ENCODE peak calls at places on chromosomes 11 and 22, in six cellular contexts. One of them, this sample, is unnamed.

GRCh38 chr22:32700186-32700882 is 101.2 kb upstream of the TIMP3 start:
- DNase-seq in A172: no peak
- DNase-seq in iris pigment epithelial cell: no peak
- DNase-seq in naive B cell: no peak
- DNase-seq in T-helper 9 cell: no peak
- DNase-seq in AG08395: peak; percentile 66
- DNase-seq in this sample: no peak

GRCh38 chr11:10414659-10415058 is 40.4 kb upstream of the AMPD3 start:
- DNase-seq in A172: no peak
- DNase-seq in iris pigment epithelial cell: peak; percentile 41
- DNase-seq in naive B cell: peak; percentile 6
- DNase-seq in T-helper 9 cell: no peak
- DNase-seq in AG08395: peak; percentile 67
- DNase-seq in this sample: peak; percentile 9

GRCh38 chr22:38248280-38248679 is 24.5 kb downstream of the TMEM184B start:
- DNase-seq in A172: no peak
- DNase-seq in iris pigment epithelial cell: no peak
- DNase-seq in naive B cell: no peak
- DNase-seq in T-helper 9 cell: no peak
- DNase-seq in AG08395: no peak
- DNase-seq in this sample: no peak

GRCh38 chr22:38383417-38383816 is 66.2 kb upstream of the CSNK1E start:
- DNase-seq in A172: no peak
- DNase-seq in iris pigment epithelial cell: no peak
- DNase-seq in naive B cell: no peak
- DNase-seq in T-helper 9 cell: no peak
- DNase-seq in AG08395: no peak
- DNase-seq in this sample: no peak

GRCh38 chr22:20783844-20784723 is 10.2 kb downstream of the SERPIND1 start:
- DNase-seq in A172: peak; percentile 65
- DNase-seq in iris pigment epithelial cell: peak; percentile 75
- DNase-seq in naive B cell: peak; percentile 28
- DNase-seq in T-helper 9 cell: peak; percentile 8
- DNase-seq in AG08395: peak; percentile 75
- DNase-seq in this sample: peak; percentile 20

GRCh38 chr11:73173755-73174494 is 31.8 kb upstream of the FCHSD2 start:
- DNase-seq in A172: no peak
- DNase-seq in iris pigment epithelial cell: no peak
- DNase-seq in naive B cell: no peak
- DNase-seq in T-helper 9 cell: no peak
- DNase-seq in AG08395: no peak
- DNase-seq in this sample: no peak

GRCh38 chr11:33692013-33692504 is 8.6 kb downstream of the C11orf91 start:
- DNase-seq in A172: peak; percentile 97
- DNase-seq in iris pigment epithelial cell: peak; percentile 98
- DNase-seq in naive B cell: no peak
- DNase-seq in T-helper 9 cell: no peak
- DNase-seq in AG08395: peak; percentile 72
- DNase-seq in this sample: no peak

GRCh38 chr22:49235463-49236300 is 592.0 kb downstream of the BRD1 start:
- DNase-seq in A172: no peak
- DNase-seq in iris pigment epithelial cell: no peak
- DNase-seq in naive B cell: no peak
- DNase-seq in T-helper 9 cell: no peak
- DNase-seq in AG08395: no peak
- DNase-seq in this sample: no peak

GRCh38 chr11:69512790-69513189 is 31.3 kb downstream of the LINC01488 start:
- DNase-seq in A172: no peak
- DNase-seq in iris pigment epithelial cell: no peak
- DNase-seq in naive B cell: no peak
- DNase-seq in T-helper 9 cell: no peak
- DNase-seq in AG08395: no peak
- DNase-seq in this sample: no peak

GRCh38 chr22:21573750-21574494 is 6.4 kb downstream of the UBE2L3 start:
- DNase-seq in A172: no peak
- DNase-seq in iris pigment epithelial cell: no peak
- DNase-seq in naive B cell: no peak
- DNase-seq in T-helper 9 cell: no peak
- DNase-seq in AG08395: no peak
- DNase-seq in this sample: no peak

GRCh38 chr11:4093519-4094347 is 866 bp upstream of the RRM1 start:
- DNase-seq in A172: peak; percentile 18
- DNase-seq in iris pigment epithelial cell: no peak
- DNase-seq in naive B cell: no peak
- DNase-seq in T-helper 9 cell: no peak
- DNase-seq in AG08395: peak; percentile 4
- DNase-seq in this sample: no peak

GRCh38 chr11:120318906-120319305 is 6.2 kb upstream of the TLCD5 start:
- DNase-seq in A172: no peak
- DNase-seq in iris pigment epithelial cell: no peak
- DNase-seq in naive B cell: no peak
- DNase-seq in T-helper 9 cell: no peak
- DNase-seq in AG08395: no peak
- DNase-seq in this sample: no peak

GRCh38 chr11:2549080-2549479 is 104.3 kb downstream of the KCNQ1 start:
- DNase-seq in A172: no peak
- DNase-seq in iris pigment epithelial cell: no peak
- DNase-seq in naive B cell: no peak
- DNase-seq in T-helper 9 cell: no peak
- DNase-seq in AG08395: no peak
- DNase-seq in this sample: no peak

GRCh38 chr11:69510471-69511357 is 29.3 kb downstream of the LINC01488 start:
- DNase-seq in A172: peak; percentile 63
- DNase-seq in iris pigment epithelial cell: peak; percentile 61
- DNase-seq in naive B cell: no peak
- DNase-seq in T-helper 9 cell: no peak
- DNase-seq in AG08395: peak; percentile 29
- DNase-seq in this sample: no peak

GRCh38 chr11:78446210-78446609 is 28.6 kb upstream of the GAB2 start:
- DNase-seq in A172: no peak
- DNase-seq in iris pigment epithelial cell: no peak
- DNase-seq in naive B cell: no peak
- DNase-seq in T-helper 9 cell: no peak
- DNase-seq in AG08395: no peak
- DNase-seq in this sample: no peak

GRCh38 chr22:42720263-42721044 is at the start of gene A4GALT:
- DNase-seq in A172: no peak
- DNase-seq in iris pigment epithelial cell: no peak
- DNase-seq in naive B cell: peak; percentile 10
- DNase-seq in T-helper 9 cell: no peak
- DNase-seq in AG08395: peak; percentile 72
- DNase-seq in this sample: peak; percentile 55

GRCh38 chr11:134654161-134654915 is 242.3 kb upstream of the B3GAT1 start:
- DNase-seq in A172: no peak
- DNase-seq in iris pigment epithelial cell: no peak
- DNase-seq in naive B cell: no peak
- DNase-seq in T-helper 9 cell: no peak
- DNase-seq in AG08395: no peak
- DNase-seq in this sample: no peak

GRCh38 chr11:73034777-73035176 is 107.3 kb downstream of the FCHSD2 start:
- DNase-seq in A172: no peak
- DNase-seq in iris pigment epithelial cell: no peak
- DNase-seq in naive B cell: no peak
- DNase-seq in T-helper 9 cell: no peak
- DNase-seq in AG08395: no peak
- DNase-seq in this sample: no peak

GRCh38 chr11:23856654-23857053 is 640.2 kb upstream of the LUZP2 start:
- DNase-seq in A172: no peak
- DNase-seq in iris pigment epithelial cell: peak; percentile 82
- DNase-seq in naive B cell: no peak
- DNase-seq in T-helper 9 cell: no peak
- DNase-seq in AG08395: no peak
- DNase-seq in this sample: no peak

GRCh38 chr11:19631657-19632325 is 80.8 kb upstream of the NAV2 start:
- DNase-seq in A172: peak; percentile 83
- DNase-seq in iris pigment epithelial cell: no peak
- DNase-seq in naive B cell: no peak
- DNase-seq in T-helper 9 cell: no peak
- DNase-seq in AG08395: peak; percentile 48
- DNase-seq in this sample: no peak

GRCh38 chr11:69487849-69488542 is 6.5 kb downstream of the LINC01488 start:
- DNase-seq in A172: no peak
- DNase-seq in iris pigment epithelial cell: no peak
- DNase-seq in naive B cell: no peak
- DNase-seq in T-helper 9 cell: no peak
- DNase-seq in AG08395: no peak
- DNase-seq in this sample: no peak

GRCh38 chr11:1652778-1653540 is 23.4 kb downstream of the KRTAP5-5 start:
- DNase-seq in A172: peak; percentile 19
- DNase-seq in iris pigment epithelial cell: peak; percentile 37
- DNase-seq in naive B cell: peak; percentile 64
- DNase-seq in T-helper 9 cell: peak; percentile 80
- DNase-seq in AG08395: peak; percentile 90
- DNase-seq in this sample: peak; percentile 48

This sample was measured in GM06990.